ENCODE peak calls at places on chromosomes 13 and 19, in nine cellular contexts. W, F, E, Y, J, Q, G, A and D are unnamed samples.

GRCh38 chr13:110589991-110590390 is 25.4 kb upstream of the NAXD start:
- DNase-seq in W (no peak), F (no peak), E (no peak), Y (no peak), J (no peak), Q (no peak), G (no peak), A (no peak), D (no peak)

GRCh38 chr19:48249502-48250014 is 6.2 kb downstream of the CARD8 start:
- DNase-seq in W (peak; percentile 98), F (peak; percentile 40), E (peak; percentile 49), Y (no peak), J (no peak), Q (no peak), G (no peak), A (peak; percentile 76), D (no peak)

GRCh38 chr13:73335226-73335625 is 276.4 kb downstream of the KLF5 start:
- DNase-seq in W (peak; percentile 95), F (no peak), E (no peak), Y (peak; percentile 69), J (peak; percentile 67), Q (no peak), G (peak; percentile 90), A (no peak), D (peak; percentile 23)

GRCh38 chr19:55230780-55231179 is 2.2 kb upstream of the TMEM86B start:
- DNase-seq in W (no peak), F (no peak), E (no peak), Y (no peak), J (no peak), Q (no peak), G (no peak), A (peak; percentile 60), D (no peak)

GRCh38 chr19:40204381-40204780 is 13.2 kb downstream of the MAP3K10 start:
- DNase-seq in W (no peak), F (no peak), E (no peak), Y (no peak), J (no peak), Q (no peak), G (no peak), A (no peak), D (no peak)

GRCh38 chr13:43963726-43964125 is 84.0 kb downstream of the LACC1 start:
- DNase-seq in W (no peak), F (no peak), E (no peak), Y (no peak), J (no peak), Q (peak; percentile 53), G (peak; percentile 14), A (no peak), D (no peak)

GRCh38 chr13:21124853-21125252 is 51.5 kb downstream of the SKA3 start:
- DNase-seq in W (peak; percentile 97), F (no peak), E (no peak), Y (peak; percentile 44), J (peak; percentile 59), Q (no peak), G (peak; percentile 78), A (no peak), D (no peak)

GRCh38 chr19:14114854-14115253 is 2.7 kb downstream of the PRKACA start:
- DNase-seq in W (no peak), F (no peak), E (no peak), Y (no peak), J (no peak), Q (peak; percentile 33), G (peak; percentile 46), A (peak; percentile 80), D (no peak)

GRCh38 chr13:50788551-50788950 is 54.9 kb downstream of the DLEU7 start:
- DNase-seq in W (no peak), F (no peak), E (no peak), Y (no peak), J (no peak), Q (no peak), G (no peak), A (no peak), D (no peak)

GRCh38 chr13:31930901-31931522 is 100.6 kb upstream of the FRY start:
- DNase-seq in W (no peak), F (no peak), E (no peak), Y (no peak), J (no peak), Q (no peak), G (peak; percentile 64), A (no peak), D (no peak)

GRCh38 chr19:45395524-45396388 is 9.1 kb downstream of the PPP1R13L start:
- DNase-seq in W (no peak), F (no peak), E (no peak), Y (no peak), J (no peak), Q (no peak), G (no peak), A (no peak), D (no peak)
- H3K4me3 ChIP-seq in W (no peak overlapping the region), F (no peak overlapping the region), E (no peak overlapping the region), Y (no peak overlapping the region), J (no peak overlapping the region), Q (no peak overlapping the region), G (no peak overlapping the region), A (no peak overlapping the region), D (no peak overlapping the region)

GRCh38 chr13:36885901-36886300 is 34.1 kb downstream of the SMAD9 start:
- DNase-seq in W (no peak), F (no peak), E (no peak), Y (no peak), J (no peak), Q (no peak), G (no peak), A (no peak), D (no peak)
- H3K4me3 ChIP-seq in W (no peak overlapping the region), F (no peak overlapping the region), E (no peak overlapping the region), Y (no peak overlapping the region), J (no peak overlapping the region), Q (no peak overlapping the region), G (no peak overlapping the region), A (no peak overlapping the region), D (no peak overlapping the region)

GRCh38 chr19:15123031-15123890 is 16.1 kb downstream of the SYDE1 start:
- DNase-seq in W (no peak), F (no peak), E (no peak), Y (no peak), J (no peak), Q (no peak), G (no peak), A (no peak), D (no peak)
- H3K4me3 ChIP-seq in W (no peak overlapping the region), F (no peak overlapping the region), E (no peak overlapping the region), Y (peak overlapping the region; percentile 87), J (no peak overlapping the region), Q (no peak overlapping the region), G (no peak overlapping the region), A (no peak overlapping the region), D (no peak overlapping the region)

DNA sequence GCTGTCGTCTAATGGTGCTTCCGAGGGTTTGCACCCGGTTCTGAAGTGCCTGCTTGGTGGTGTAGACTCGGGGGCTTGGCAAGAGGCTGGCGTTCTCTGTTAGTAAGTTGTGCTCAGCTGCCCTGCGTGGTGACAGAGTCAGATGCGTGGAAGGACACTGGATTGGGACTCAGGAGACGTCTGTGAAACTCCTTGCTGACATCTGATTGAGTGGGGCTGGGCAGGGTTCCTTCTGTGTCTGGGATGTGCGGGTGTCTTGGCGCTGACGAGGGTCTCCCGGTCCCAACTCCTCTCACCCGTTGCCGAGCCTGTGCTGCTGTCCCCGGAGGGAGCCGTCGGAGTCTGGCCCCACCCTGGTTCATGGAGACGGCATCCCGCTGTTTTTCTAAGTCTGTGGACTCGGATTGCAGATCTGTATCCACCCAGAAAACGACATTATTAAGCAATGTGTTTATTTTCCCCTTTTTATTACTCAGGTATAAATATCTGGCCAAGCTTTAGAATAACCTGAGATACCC is 16.4 kb upstream of the DCUN1D2 start:
- DNase-seq in W (no peak), F (no peak), E (no peak), Y (no peak), J (no peak), Q (no peak), G (no peak), A (no peak), D (no peak)
- H3K4me3 ChIP-seq in W (no peak overlapping the region), F (no peak overlapping the region), E (no peak overlapping the region), Y (no peak overlapping the region), J (no peak overlapping the region), Q (no peak overlapping the region), G (no peak overlapping the region), A (no peak overlapping the region), D (no peak overlapping the region)

GRCh38 chr13:38707433-38707832 is 20.6 kb downstream of the FREM2 start:
- DNase-seq in W (no peak), F (no peak), E (no peak), Y (no peak), J (no peak), Q (no peak), G (no peak), A (no peak), D (no peak)
- H3K4me3 ChIP-seq in W (no peak overlapping the region), F (no peak overlapping the region), E (no peak overlapping the region), Y (no peak overlapping the region), J (no peak overlapping the region), Q (no peak overlapping the region), G (no peak overlapping the region), A (no peak overlapping the region), D (no peak overlapping the region)

GRCh38 chr19:11581740-11582139 is 4.3 kb upstream of the ACP5 start:
- DNase-seq in W (no peak), F (no peak), E (no peak), Y (no peak), J (no peak), Q (no peak), G (no peak), A (no peak), D (no peak)

GRCh38 chr19:11576186-11576585 is 1.3 kb downstream of the ACP5 start:
- DNase-seq in W (no peak), F (no peak), E (no peak), Y (no peak), J (no peak), Q (no peak), G (no peak), A (no peak), D (no peak)

GRCh38 chr19:11578342-11579142 is 1.1 kb upstream of the ACP5 start:
- DNase-seq in W (no peak), F (peak; percentile 52), E (no peak), Y (no peak), J (peak; percentile 9), Q (no peak), G (no peak), A (peak; percentile 92), D (no peak)

GRCh38 chr19:11577451-11578341 is at the start of gene ACP5:
- DNase-seq in W (peak; percentile 54), F (no peak), E (no peak), Y (no peak), J (no peak), Q (no peak), G (no peak), A (peak; percentile 78), D (no peak)

GRCh38 chr19:11580665-11581418 is 3.4 kb upstream of the ACP5 start:
- DNase-seq in W (no peak), F (no peak), E (no peak), Y (no peak), J (no peak), Q (no peak), G (peak; percentile 9), A (no peak), D (no peak)
- H3K4me3 ChIP-seq in W (no peak overlapping the region), F (no peak overlapping the region), E (no peak overlapping the region), Y (no peak overlapping the region), J (no peak overlapping the region), Q (no peak overlapping the region), G (no peak overlapping the region), A (peak overlapping the region; percentile 16), D (no peak overlapping the region)

GRCh38 chr13:91349992-91350911 is 2.8 kb downstream of the MIR17HG start:
- DNase-seq in W (no peak), F (no peak), E (no peak), Y (no peak), J (no peak), Q (no peak), G (no peak), A (no peak), D (no peak)
- H3K4me3 ChIP-seq in W (peak overlapping the region; percentile 75), F (no peak overlapping the region), E (no peak overlapping the region), Y (peak overlapping the region; percentile 1), J (peak overlapping the region; percentile 75), Q (no peak overlapping the region), G (peak overlapping the region; percentile 90), A (peak overlapping the region; percentile 74), D (peak overlapping the region; percentile 73)